ENCODE peak calls at places on chromosome 16, in seven cellular contexts. U, R, F, S, Q, N and B are unnamed samples.

GRCh38 chr16:7703661-7704060 is 371.0 kb downstream of the RBFOX1 start:
- DNase-seq in U (no peak), R (no peak), F (no peak), S (no peak), Q (no peak), N (no peak), B (no peak)

GRCh38 chr16:28189237-28189636 is 22.5 kb downstream of the XPO6 start:
- DNase-seq in U (no peak), R (no peak), F (no peak), S (peak), Q (no peak), N (no peak), B (no peak)

GRCh38 chr16:52050418-52050817 is 496.5 kb downstream of the TOX3 start:
- DNase-seq in U (no peak), R (peak), F (peak), S (no peak), Q (no peak), N (no peak), B (no peak)

GRCh38 chr16:22624759-22625533 is 114.3 kb downstream of the NPIPB5 start:
- DNase-seq in U (no peak), R (no peak), F (no peak), S (no peak), Q (no peak), N (no peak), B (no peak)

GRCh38 chr16:57591870-57592485 is 36.5 kb upstream of the ADGRG1 start:
- DNase-seq in U (no peak), R (no peak), F (no peak), S (no peak), Q (no peak), N (no peak), B (no peak)

GRCh38 chr16:85192736-85193493 is 80.6 kb upstream of the CIBAR2 start:
- DNase-seq in U (no peak), R (peak), F (no peak), S (no peak), Q (no peak), N (no peak), B (no peak)

GRCh38 chr16:11629071-11630030 is 38.9 kb upstream of the SNN start:
- DNase-seq in U (no peak), R (peak), F (no peak), S (no peak), Q (peak), N (no peak), B (peak)

GRCh38 chr16:76634847-76635697 is 357.9 kb downstream of the CNTNAP4 start:
- DNase-seq in U (peak), R (no peak), F (no peak), S (no peak), Q (no peak), N (no peak), B (no peak)

GRCh38 chr16:50273888-50274770 is 7.8 kb downstream of the ADCY7 start:
- DNase-seq in U (no peak), R (no peak), F (no peak), S (no peak), Q (peak), N (no peak), B (no peak)

GRCh38 chr16:71288570-71288889 is 672 bp downstream of the CMTR2 start:
- DNase-seq in U (no peak), R (peak), F (peak), S (no peak), Q (no peak), N (no peak), B (peak)

GRCh38 chr16:57753448-57754353 is 18.1 kb downstream of the KATNB1 start:
- DNase-seq in U (no peak), R (no peak), F (no peak), S (no peak), Q (no peak), N (no peak), B (no peak)

GRCh38 chr16:19874026-19874425 is 10.6 kb downstream of the GPRC5B start:
- DNase-seq in U (no peak), R (no peak), F (no peak), S (no peak), Q (no peak), N (no peak), B (no peak)

GRCh38 chr16:10098991-10099390 is 83.2 kb downstream of the GRIN2A start:
- DNase-seq in U (no peak), R (peak), F (peak), S (no peak), Q (no peak), N (no peak), B (no peak)

GRCh38 chr16:81517630-81518438 is 73.2 kb downstream of the CMIP start:
- DNase-seq in U (no peak), R (peak), F (peak), S (peak), Q (no peak), N (no peak), B (peak)

GRCh38 chr16:57618306-57619132 is 9.9 kb upstream of the ADGRG1 start:
- DNase-seq in U (no peak), R (no peak), F (peak), S (peak), Q (no peak), N (no peak), B (no peak)

GRCh38 chr16:80670170-80670865 is 129.5 kb downstream of the DYNLRB2 start:
- DNase-seq in U (no peak), R (no peak), F (no peak), S (no peak), Q (no peak), N (no peak), B (no peak)

GRCh38 chr16:50274771-50275415 is 8.5 kb downstream of the ADCY7 start:
- DNase-seq in U (no peak), R (no peak), F (no peak), S (no peak), Q (no peak), N (no peak), B (no peak)

GRCh38 chr16:4409081-4409932 is 7.1 kb downstream of the CORO7 start:
- DNase-seq in U (no peak), R (no peak), F (no peak), S (peak), Q (no peak), N (no peak), B (no peak)

GRCh38 chr16:16960785-16961184 is 510.0 kb downstream of the XYLT1 start:
- DNase-seq in U (no peak), R (no peak), F (no peak), S (no peak), Q (no peak), N (no peak), B (peak)

GRCh38 chr16:12462690-12463646 is 340.7 kb downstream of the CPPED1 start:
- DNase-seq in U (no peak), R (peak), F (no peak), S (no peak), Q (no peak), N (no peak), B (no peak)

GRCh38 chr16:13333336-13333735 is 431.9 kb downstream of the SHISA9 start:
- DNase-seq in U (no peak), R (no peak), F (peak), S (no peak), Q (no peak), N (no peak), B (no peak)

GRCh38 chr16:17476414-17477259 is 5.9 kb upstream of the XYLT1 start:
- DNase-seq in U (peak), R (peak), F (peak), S (peak), Q (peak), N (no peak), B (peak)

GRCh38 chr16:79748629-79749028 is 148.1 kb upstream of the MAF start:
- DNase-seq in U (no peak), R (no peak), F (no peak), S (no peak), Q (no peak), N (no peak), B (no peak)

GRCh38 chr16:19503461-19504075 is 18.3 kb downstream of the GDE1 start:
- DNase-seq in U (no peak), R (no peak), F (no peak), S (no peak), Q (no peak), N (no peak), B (no peak)

GRCh38 chr16:50642349-50642748 is 38.8 kb downstream of the SNX20 start:
- DNase-seq in U (no peak), R (no peak), F (no peak), S (no peak), Q (no peak), N (no peak), B (no peak)

GRCh38 chr16:20740007-20740883 is 1.4 kb downstream of the THUMPD1 start:
- DNase-seq in U (peak), R (peak), F (peak), S (peak), Q (peak), N (no peak), B (peak)

GRCh38 chr16:24841291-24841690 is 4.5 kb upstream of the SLC5A11 start:
- DNase-seq in U (no peak), R (no peak), F (peak), S (peak), Q (no peak), N (no peak), B (no peak)

GRCh38 chr16:76488065-76488417 is 210.8 kb downstream of the CNTNAP4 start:
- DNase-seq in U (no peak), R (no peak), F (no peak), S (no peak), Q (no peak), N (no peak), B (no peak)

GRCh38 chr16:66502020-66502913 is 47.7 kb downstream of the TK2 start:
- DNase-seq in U (no peak), R (no peak), F (no peak), S (no peak), Q (no peak), N (no peak), B (no peak)

GRCh38 chr16:55955845-55956244 is 80.7 kb upstream of the CES5A start:
- DNase-seq in U (no peak), R (no peak), F (no peak), S (no peak), Q (no peak), N (no peak), B (no peak)

GRCh38 chr16:74709477-74709877 is 8.8 kb upstream of the MLKL start:
- DNase-seq in U (peak), R (peak), F (peak), S (peak), Q (peak), N (peak), B (peak)

GRCh38 chr16:23248261-23249194 is 53.6 kb upstream of the SCNN1B start:
- DNase-seq in U (no peak), R (peak), F (peak), S (no peak), Q (no peak), N (no peak), B (no peak)

GRCh38 chr16:84643180-84643583 is 5.1 kb upstream of the KLHL36 start:
- DNase-seq in U (no peak), R (peak), F (peak), S (peak), Q (no peak), N (no peak), B (no peak)

GRCh38 chr16:3780570-3780969 is 63.2 kb upstream of the TRAP1 start:
- DNase-seq in U (no peak), R (peak), F (peak), S (peak), Q (no peak), N (no peak), B (no peak)

GRCh38 chr16:1960665-1961630 is 1.6 kb downstream of the NDUFB10 start:
- DNase-seq in U (no peak), R (peak), F (peak), S (peak), Q (no peak), N (peak), B (peak)

GRCh38 chr16:27330542-27330941 is 16.8 kb downstream of the IL4R start:
- DNase-seq in U (no peak), R (peak), F (peak), S (no peak), Q (no peak), N (no peak), B (peak)

GRCh38 chr16:1089439-1089821 is 6.6 kb downstream of the C1QTNF8 start:
- DNase-seq in U (no peak), R (no peak), F (no peak), S (no peak), Q (no peak), N (no peak), B (no peak)

GRCh38 chr16:62041401-62041800 is 5.2 kb upstream of the CDH8 start:
- DNase-seq in U (peak), R (peak), F (peak), S (peak), Q (no peak), N (no peak), B (peak)

GRCh38 chr16:67843343-67843765 is 1.2 kb downstream of the THAP11 start:
- DNase-seq in U (peak), R (no peak), F (no peak), S (peak), Q (no peak), N (no peak), B (no peak)